ENCODE peak calls at places on chromosomes 6 and 20, in ten cellular contexts. S is H1, R is ovary, Q is HepG2, W is SK-N-SH, D is tibial nerve, C is sigmoid colon, E is A549, J is suprapubic skin, X is transverse colon. F is an unnamed sample.

GRCh38 chr6:166936079-166936787 is 20.1 kb downstream of the RNASET2 start:
- DNase-seq in S (no peak), R (no peak), Q (no peak), W (no peak), D (no peak), C (no peak), E (no peak), J (no peak), X (no peak), F (no peak)

GRCh38 chr20:52766645-52767435 is 205.3 kb upstream of the TSHZ2 start:
- DNase-seq in S (no peak), R (no peak), Q (no peak), W (no peak), D (no peak), C (no peak), E (no peak), J (no peak), X (no peak), F (no peak)

GRCh38 chr20:33945391-33946079 is 48.2 kb upstream of the RALY start:
- DNase-seq in S (no peak), R (no peak), Q (peak), W (no peak), D (no peak), C (no peak), E (peak), J (no peak), X (no peak), F (no peak)

GRCh38 chr6:136066005-136066404 is 184.1 kb downstream of the MTFR2 start:
- DNase-seq in S (no peak), R (no peak), Q (no peak), W (no peak), D (no peak), C (no peak), E (no peak), J (no peak), X (no peak), F (no peak)

GRCh38 chr20:50123418-50123817 is 10.5 kb upstream of the UBE2V1 start:
- DNase-seq in S (no peak), R (no peak), Q (no peak), W (no peak), D (no peak), C (no peak), E (no peak), J (no peak), X (no peak), F (no peak)

GRCh38 chr20:44702776-44703175 is 12.4 kb upstream of the CCN5 start:
- DNase-seq in S (no peak), R (peak), Q (no peak), W (no peak), D (peak), C (peak), E (no peak), J (peak), X (peak), F (peak)

GRCh38 chr20:1185316-1185741 is 548 bp upstream of the TMEM74B start:
- DNase-seq in S (no peak), R (no peak), Q (no peak), W (peak), D (no peak), C (no peak), E (no peak), J (no peak), X (no peak), F (no peak)

GRCh38 chr6:41428995-41429417 is 93.6 kb downstream of the NCR2 start:
- DNase-seq in S (no peak), R (no peak), Q (no peak), W (no peak), D (peak), C (peak), E (no peak), J (no peak), X (peak), F (no peak)

GRCh38 chr6:116364361-116364760 is 6.4 kb upstream of the DSE start:
- DNase-seq in S (no peak), R (no peak), Q (no peak), W (no peak), D (no peak), C (no peak), E (no peak), J (no peak), X (no peak), F (no peak)

GRCh38 chr20:33677991-33678431 is 3.8 kb upstream of the NECAB3 start:
- DNase-seq in S (no peak), R (peak), Q (no peak), W (no peak), D (no peak), C (peak), E (no peak), J (no peak), X (no peak), F (no peak)

GRCh38 chr6:21085643-21086042 is 507.9 kb upstream of the SOX4 start:
- DNase-seq in S (no peak), R (no peak), Q (no peak), W (no peak), D (no peak), C (no peak), E (no peak), J (no peak), X (no peak), F (no peak)

GRCh38 chr6:3389390-3390167 is 67.3 kb downstream of the SLC22A23 start:
- DNase-seq in S (no peak), R (no peak), Q (no peak), W (no peak), D (peak), C (no peak), E (no peak), J (peak), X (no peak), F (no peak)

GRCh38 chr6:116847234-116847633 is 18.4 kb upstream of the GPRC6A start:
- DNase-seq in S (no peak), R (no peak), Q (peak), W (peak), D (no peak), C (no peak), E (peak), J (no peak), X (no peak), F (no peak)

GRCh38 chr6:113564401-113565161 is 292.6 kb upstream of the MARCKS start:
- DNase-seq in S (peak), R (peak), Q (peak), W (peak), D (peak), C (peak), E (no peak), J (peak), X (peak), F (peak)

GRCh38 chr6:63663147-63663877 is 27.7 kb downstream of the PHF3 start:
- DNase-seq in S (no peak), R (no peak), Q (no peak), W (no peak), D (no peak), C (no peak), E (peak), J (no peak), X (no peak), F (no peak)

GRCh38 chr6:45666844-45667243 is 289.1 kb upstream of the SUPT3H start:
- DNase-seq in S (no peak), R (no peak), Q (no peak), W (no peak), D (no peak), C (no peak), E (no peak), J (no peak), X (no peak), F (no peak)
- TF ChIP-seq EP300 in S (no peak), R (no peak), Q (no peak), W (no peak), D (no peak), C (no peak), E (no peak), J (no peak), X (no peak), F (no peak)

DNA sequence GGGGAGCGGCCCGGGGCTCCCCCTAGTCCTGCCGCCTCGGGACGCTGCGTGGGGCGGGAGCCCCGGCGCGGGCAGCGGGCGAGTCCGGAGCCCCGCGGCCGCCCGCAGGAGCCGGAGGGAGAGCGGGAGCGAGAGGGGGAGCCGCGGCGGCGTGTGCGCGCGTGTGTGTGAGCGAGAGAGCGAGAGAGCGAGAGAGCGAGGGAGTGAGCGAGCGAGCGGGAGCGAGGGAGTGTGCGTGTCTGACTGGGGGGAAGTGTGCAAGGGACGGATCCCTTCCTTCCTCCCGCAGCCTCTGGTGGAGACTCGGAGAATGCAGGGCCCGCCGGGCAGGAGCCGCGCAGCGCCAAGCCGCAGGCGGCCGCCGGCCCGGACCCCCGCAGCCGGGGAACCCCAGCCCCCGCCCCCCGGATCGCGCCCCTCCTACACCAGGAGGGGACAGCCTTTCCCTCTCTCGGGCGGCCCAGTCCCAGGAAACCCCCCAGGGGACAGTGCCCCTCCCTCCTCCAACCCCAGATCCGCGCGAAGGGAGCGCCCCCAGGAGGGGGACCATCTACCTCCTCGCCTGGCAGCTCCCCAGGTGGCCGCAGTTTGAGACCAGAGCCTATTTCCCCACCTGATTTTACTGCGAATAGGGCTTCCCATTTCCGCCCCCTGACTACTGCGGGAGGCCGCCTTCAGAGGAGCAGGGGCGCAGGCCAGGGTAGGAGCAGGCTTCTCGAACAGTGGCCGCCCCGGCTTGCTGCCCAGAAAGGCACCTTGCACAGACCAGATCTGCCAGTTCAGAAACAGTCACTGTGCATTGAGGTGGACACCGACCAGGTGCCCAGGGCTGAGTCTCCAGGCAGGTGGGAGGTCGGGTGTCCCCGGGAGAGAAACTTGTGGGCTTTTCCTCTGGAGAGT is at the start of gene CDH22:
- DNase-seq in S (peak), R (peak), Q (peak), W (peak), D (no peak), C (no peak), E (peak), J (no peak), X (no peak), F (peak)
- TF ChIP-seq EP300 in S (no peak), R (no peak), Q (no peak), W (no peak), D (no peak), C (no peak), E (no peak), J (no peak), X (no peak), F (no peak)

DNA sequence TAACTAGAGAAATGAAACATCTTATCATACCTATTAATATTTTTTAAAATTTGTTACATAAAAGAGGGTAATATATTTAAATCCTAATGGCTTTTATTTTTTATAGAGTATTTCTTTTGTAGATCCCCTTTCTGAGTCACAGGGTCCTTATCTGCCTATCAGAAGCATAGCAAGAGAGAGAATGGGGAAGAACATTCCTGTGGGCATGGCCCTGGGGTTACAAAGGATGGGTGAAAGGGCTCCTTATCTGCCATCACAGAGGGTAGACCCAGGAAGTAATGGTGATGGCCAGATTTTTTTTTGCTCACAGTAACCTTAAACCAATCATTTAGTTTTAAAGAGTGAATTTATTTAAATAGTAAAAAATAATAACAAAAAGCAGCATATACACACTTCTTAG is 582.1 kb upstream of the HTR1E start:
- DNase-seq in S (no peak), R (no peak), Q (no peak), W (no peak), D (no peak), C (no peak), E (no peak), J (no peak), X (no peak), F (no peak)
- TF ChIP-seq EP300 in S (no peak), R (no peak), Q (no peak), W (no peak), D (no peak), C (no peak), E (no peak), J (no peak), X (no peak), F (no peak)

GRCh38 chr20:48461351-48461750 is 366.4 kb downstream of the PREX1 start:
- DNase-seq in S (no peak), R (no peak), Q (no peak), W (no peak), D (no peak), C (no peak), E (no peak), J (peak), X (no peak), F (no peak)
- TF ChIP-seq EP300 in S (no peak), R (no peak), Q (no peak), W (no peak), D (no peak), C (no peak), E (no peak), J (no peak), X (no peak), F (no peak)

GRCh38 chr20:36804425-36804824 is 30.9 kb upstream of the DSN1 start:
- DNase-seq in S (no peak), R (no peak), Q (no peak), W (no peak), D (no peak), C (no peak), E (no peak), J (no peak), X (no peak), F (no peak)

GRCh38 chr20:36805396-36805795 is 31.8 kb upstream of the DSN1 start:
- DNase-seq in S (no peak), R (no peak), Q (no peak), W (no peak), D (no peak), C (no peak), E (no peak), J (no peak), X (no peak), F (no peak)

GRCh38 chr20:36802326-36803223 is 29.0 kb upstream of the DSN1 start:
- DNase-seq in S (no peak), R (no peak), Q (no peak), W (no peak), D (no peak), C (no peak), E (peak), J (no peak), X (no peak), F (no peak)

GRCh38 chr20:36808317-36809257 is 35.0 kb upstream of the DSN1 start:
- DNase-seq in S (peak), R (no peak), Q (peak), W (peak), D (peak), C (peak), E (peak), J (no peak), X (peak), F (peak)

GRCh38 chr20:36806049-36806448 is 32.5 kb upstream of the DSN1 start:
- DNase-seq in S (no peak), R (no peak), Q (no peak), W (no peak), D (no peak), C (no peak), E (no peak), J (no peak), X (no peak), F (no peak)
- TF ChIP-seq EP300 in S (no peak), R (no peak), Q (no peak), W (no peak), D (no peak), C (no peak), E (no peak), J (no peak), X (no peak), F (no peak)

GRCh38 chr20:64101731-64102621 is 5.4 kb downstream of the NPBWR2 start:
- DNase-seq in S (peak), R (peak), Q (no peak), W (peak), D (no peak), C (no peak), E (peak), J (no peak), X (peak), F (peak)
- TF ChIP-seq EP300 in S (no peak), R (no peak), Q (no peak), W (no peak), D (no peak), C (no peak), E (no peak), J (no peak), X (no peak), F (no peak)

DNA sequence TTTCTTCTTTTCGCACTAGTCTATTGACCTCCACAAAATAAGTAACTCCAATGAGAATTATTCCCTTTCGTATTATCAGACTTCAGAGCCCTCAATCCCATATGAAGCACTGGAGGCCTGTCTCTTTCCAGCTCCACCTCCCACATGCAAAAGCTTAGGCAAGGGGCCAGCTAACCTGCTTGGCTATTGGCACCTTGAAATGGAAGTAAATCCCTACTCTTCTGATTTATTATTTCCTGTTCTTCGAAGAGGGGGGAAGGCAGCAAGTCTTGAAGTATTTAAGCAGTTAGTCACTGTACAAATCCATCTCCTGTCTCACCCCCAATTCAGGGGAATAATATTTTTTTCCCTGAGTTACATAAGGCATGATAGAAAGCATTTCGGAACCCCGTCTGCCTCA is 577.8 kb downstream of the MAFB start:
- DNase-seq in S (no peak), R (no peak), Q (no peak), W (no peak), D (no peak), C (no peak), E (no peak), J (no peak), X (no peak), F (no peak)
- TF ChIP-seq EP300 in S (no peak), R (no peak), Q (no peak), W (no peak), D (no peak), C (no peak), E (no peak), J (no peak), X (no peak), F (no peak)

F was measured in stomach.